ENCODE peak calls at places on chromosomes 11 and 22, in four cellular contexts. O is body of pancreas, T is fibroblast of lung, W is IMR-90. A is an unnamed sample. For H3K27me3, the result is how much of the 10 kb centered on the place peaks cover.

GRCh38 chr22:28379075-28379806 is 300.4 kb downstream of the TTC28 start:
- DNase-seq in W (no peak), O (no peak), T (no peak), A (no peak)

GRCh38 chr11:113904379-113905101 is at the start of gene HTR3B:
- DNase-seq in O (no peak), T (no peak), W (no peak), A (no peak)

GRCh38 chr11:64241175-64241429 is 207 bp downstream of the FKBP2 start:
- DNase-seq in T (no peak), W (no peak), O (no peak), A (no peak)

GRCh38 chr11:126307706-126308105 is 3.8 kb downstream of the DCPS start:
- DNase-seq in O (peak), T (peak), W (peak), A (no peak)

GRCh38 chr11:134047586-134047999 is 21.3 kb upstream of the JAM3 start:
- DNase-seq in W (peak), O (peak), T (peak), A (no peak)

GRCh38 chr11:1942541-1943260 is 4.4 kb upstream of the MRPL23 start:
- DNase-seq in W (no peak), O (no peak), T (no peak), A (no peak)

GRCh38 chr11:2276280-2276998 is 6.1 kb upstream of the ASCL2 start:
- DNase-seq in T (no peak), O (no peak), W (no peak), A (no peak)

GRCh38 chr11:80330302-80330701 is 889.5 kb upstream of the TENM4 start:
- DNase-seq in W (peak), O (no peak), T (peak), A (no peak)

GRCh38 chr22:19514831-19515565 is 9.2 kb downstream of the CLDN5 start:
- DNase-seq in O (no peak), T (no peak), W (peak), A (no peak)

GRCh38 chr11:66844496-66845142 is 1.4 kb downstream of the RCE1 start:
- DNase-seq in T (no peak), O (no peak), W (no peak), A (no peak)

GRCh38 chr11:128695539-128696221 is 1.8 kb downstream of the FLI1 start:
- DNase-seq in W (no peak), T (no peak), O (no peak), A (no peak)

GRCh38 chr11:128694618-128695481 is 978 bp downstream of the FLI1 start:
- DNase-seq in W (no peak), O (no peak), T (peak), A (no peak)

GRCh38 chr11:128692750-128693578 is 908 bp upstream of the FLI1 start:
- DNase-seq in W (no peak), T (peak), O (no peak), A (no peak)

GRCh38 chr11:128697645-128698174 is 3.8 kb downstream of the FLI1 start:
- DNase-seq in W (no peak), T (peak), O (no peak), A (no peak)

DNA sequence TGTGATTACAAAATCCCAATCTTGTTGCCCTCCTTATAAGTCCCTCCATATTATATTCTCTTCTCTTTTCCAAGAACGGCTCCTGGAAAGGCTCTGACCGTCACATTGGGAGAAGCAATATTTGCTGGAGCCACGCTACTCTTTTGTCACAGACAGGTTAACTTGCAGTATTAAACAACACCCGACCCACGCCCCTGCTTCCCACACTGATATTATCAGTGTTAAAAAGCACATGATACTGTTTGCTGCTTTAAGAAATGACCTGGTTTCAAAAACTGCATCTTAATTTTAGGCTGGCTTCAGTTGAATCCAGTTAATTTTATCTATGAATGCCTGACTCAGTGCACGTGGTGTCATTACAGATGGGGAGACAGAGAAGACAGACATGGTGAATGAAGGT is 3.1 kb downstream of the FLI1 start:
- DNase-seq in T (no peak), O (no peak), W (no peak), A (no peak)
- H3K27me3 ChIP-seq in T (under half), O (under half), W (under half), A (under half)

DNA sequence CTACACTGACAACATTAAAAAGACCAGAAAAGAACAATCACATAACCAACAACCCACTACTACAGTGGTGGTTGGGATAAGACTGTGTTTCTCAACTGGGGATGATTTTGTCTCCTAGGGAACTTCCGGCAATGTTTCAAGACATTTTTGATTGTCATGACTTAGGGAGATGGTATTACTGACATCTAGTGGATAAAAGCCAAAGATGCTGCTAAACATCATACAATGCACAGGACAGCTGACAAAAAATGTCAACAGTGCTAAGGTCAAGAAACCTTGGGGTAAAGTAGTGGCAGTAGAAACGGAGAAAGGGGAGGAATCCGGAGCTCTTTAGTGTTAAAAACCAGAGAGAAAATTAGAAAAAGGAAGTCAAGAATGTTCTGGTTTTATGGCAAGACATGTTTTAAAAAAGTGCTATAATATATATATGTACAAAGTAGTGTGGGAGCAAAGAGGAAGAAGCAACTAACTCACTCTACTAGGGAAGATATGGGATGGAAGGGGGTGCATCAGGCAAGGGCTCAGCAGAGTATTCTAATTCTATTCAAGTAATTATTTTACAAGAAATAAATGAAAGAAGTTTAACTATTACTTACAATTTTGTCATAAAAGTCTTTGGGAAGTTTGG is 37.2 kb downstream of the CKAP5 start:
- DNase-seq in T (peak), W (peak), O (no peak), A (no peak)
- TF ChIP-seq CTCF in T (peak), W (peak), O (no peak), A (no peak)

DNA sequence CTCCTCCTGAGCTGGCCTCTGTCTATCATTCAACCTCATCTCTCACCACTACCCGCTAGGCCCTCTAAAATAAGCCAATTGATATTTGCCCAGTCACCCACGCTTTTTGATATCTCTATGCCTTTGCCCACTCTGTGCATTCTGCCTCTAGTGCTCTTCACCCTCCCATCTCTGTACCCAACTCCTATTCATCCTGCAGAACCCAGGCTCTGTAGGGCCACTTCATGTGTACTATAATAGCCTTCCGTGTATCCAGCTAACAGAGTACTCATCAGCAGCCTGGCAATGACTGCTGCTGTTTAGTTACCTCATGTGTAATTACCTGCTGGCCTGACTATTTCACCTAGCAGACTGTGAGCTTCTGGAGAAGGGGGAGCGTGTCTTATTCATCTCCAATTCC is 986 bp upstream of the CNGA4 start:
- DNase-seq in O (no peak), T (no peak), W (no peak), A (no peak)
- H3K27me3 ChIP-seq in O (under half), T (under half), W (under half), A (under half)

GRCh38 chr11:31798057-31799035 is 12.8 kb downstream of the PAX6 start:
- DNase-seq in W (no peak), O (no peak), T (no peak), A (no peak)
- TF ChIP-seq CTCF in W (peak), O (peak), T (peak), A (no peak)

GRCh38 chr22:44402196-44403111 is 89.7 kb upstream of the SHISAL1 start:
- DNase-seq in W (no peak), T (no peak), O (peak), A (no peak)

GRCh38 chr22:44403166-44403565 is 90.4 kb upstream of the SHISAL1 start:
- DNase-seq in O (no peak), T (no peak), W (no peak), A (no peak)

GRCh38 chr22:44403930-44404329 is 91.2 kb upstream of the SHISAL1 start:
- DNase-seq in O (no peak), T (no peak), W (no peak), A (no peak)

GRCh38 chr22:44405661-44406060 is 92.4 kb downstream of the RTL6 start:
- DNase-seq in W (no peak), T (no peak), O (no peak), A (no peak)

GRCh38 chr22:44404341-44405020 is 91.7 kb upstream of the SHISAL1 start:
- DNase-seq in T (no peak), O (no peak), W (no peak), A (no peak)
- H3K27me3 ChIP-seq in T (under half), O (under half), W (under half), A (under half)

GRCh38 chr11:92770981-92771380 is 198.5 kb upstream of the MTNR1B start:
- DNase-seq in O (no peak), W (no peak), T (no peak), A (no peak)

GRCh38 chr11:92767416-92767815 is 202.0 kb upstream of the MTNR1B start:
- DNase-seq in O (no peak), W (no peak), T (no peak), A (no peak)

GRCh38 chr11:92765965-92766371 is 203.5 kb upstream of the MTNR1B start:
- DNase-seq in W (peak), O (peak), T (peak), A (no peak)

GRCh38 chr11:92770419-92770818 is 199.0 kb upstream of the MTNR1B start:
- DNase-seq in W (no peak), O (no peak), T (no peak), A (no peak)

GRCh38 chr11:92769125-92769524 is 200.3 kb upstream of the MTNR1B start:
- DNase-seq in T (no peak), O (no peak), W (no peak), A (no peak)
- TF ChIP-seq CTCF in T (no peak), O (no peak), W (no peak), A (no peak)

DNA sequence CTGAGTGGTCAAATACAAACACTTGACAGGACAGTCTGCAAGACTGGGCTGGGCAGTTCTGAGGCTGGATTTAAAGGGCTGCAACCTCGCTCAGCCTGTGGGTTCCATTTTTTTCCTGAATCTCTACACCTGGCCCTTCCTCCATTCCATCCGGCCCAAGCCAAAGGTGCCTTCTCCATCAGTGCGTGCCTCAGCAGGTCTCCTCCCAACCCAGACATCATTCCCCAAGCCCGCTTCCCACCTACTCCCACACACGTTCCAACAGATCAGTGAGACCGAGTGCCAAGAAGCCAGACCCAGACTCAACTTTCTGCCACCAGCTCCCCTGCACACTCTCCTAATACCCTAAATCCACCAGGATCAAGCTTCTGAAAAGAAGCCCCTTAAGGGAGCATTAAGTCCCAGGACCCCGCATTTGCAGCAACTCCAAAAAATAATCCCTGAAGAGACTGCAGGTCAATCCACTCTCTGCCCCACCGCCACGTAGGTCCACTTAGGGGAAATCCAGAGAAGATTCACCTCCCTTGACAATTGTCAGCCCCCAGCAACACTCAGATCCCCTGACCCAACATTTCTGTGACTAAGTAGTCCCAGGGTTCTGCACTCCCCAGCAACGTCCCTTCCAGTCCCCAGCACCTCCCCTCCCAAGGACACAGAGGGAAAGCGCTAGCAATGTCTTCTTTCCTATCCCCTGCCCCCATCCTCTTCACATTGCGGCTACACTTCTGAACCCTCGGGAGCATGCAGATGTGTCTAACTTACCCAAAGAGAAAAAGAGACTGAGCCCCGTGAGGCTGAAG is 639 bp downstream of the SCN2B start:
- DNase-seq in T (no peak), W (no peak), O (no peak), A (no peak)
- H3K27me3 ChIP-seq in T (under half), W (under half), O (under half), A (under half)

GRCh38 chr22:39520874-39521857 is 804 bp downstream of the ATF4 start:
- DNase-seq in O (peak), T (peak), W (peak), A (peak)

GRCh38 chr22:39518996-39519680 is 1.2 kb upstream of the ATF4 start:
- DNase-seq in T (peak), W (peak), O (no peak), A (no peak)

GRCh38 chr22:39518124-39518786 is 2.1 kb upstream of the ATF4 start:
- DNase-seq in W (peak), O (no peak), T (no peak), A (no peak)

GRCh38 chr22:39520054-39520873 is at the start of gene ATF4:
- DNase-seq in O (peak), T (peak), W (peak), A (peak)

DNA sequence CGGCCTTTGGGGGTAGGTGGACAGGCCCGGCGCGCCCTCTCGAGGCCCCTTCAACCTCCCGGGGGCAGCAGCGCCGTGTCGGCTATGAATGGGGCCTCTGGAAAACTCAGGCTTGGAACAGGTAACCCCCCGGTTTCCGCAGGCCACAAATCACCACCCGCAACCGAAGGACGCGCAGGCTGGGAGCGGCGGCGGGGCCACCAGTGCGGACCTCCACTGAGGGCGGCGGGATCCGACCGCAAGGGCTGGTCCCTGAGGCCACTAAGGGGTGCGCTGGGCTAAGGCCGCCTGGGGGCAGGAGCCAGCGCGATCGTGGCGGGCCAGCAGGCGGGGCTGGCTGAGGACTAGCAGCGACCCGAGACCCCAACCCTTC is 695 bp upstream of the ATF4 start:
- DNase-seq in T (peak), W (no peak), O (peak), A (no peak)
- TF ChIP-seq CTCF in T (peak), W (peak), O (peak), A (peak)

A was measured in CD4-positive, alpha-beta T cell.